ENCODE peak calls at places on chromosomes 2 and 18, in four cellular contexts. G is naive B cell, H is right cardiac atrium, I is fibroblast of lung. T is an unnamed sample.

GRCh38 chr2:10597956-10598355 is 91.8 kb downstream of the NOL10 start:
- DNase-seq in G (no peak), H (no peak), I (no peak), T (no peak)

GRCh38 chr2:32482466-32482865 is 125.6 kb downstream of the BIRC6 start:
- DNase-seq in G (no peak), H (no peak), I (no peak), T (no peak)

GRCh38 chr2:239805414-239805813 is 219.7 kb downstream of the NDUFA10 start:
- DNase-seq in G (no peak), H (no peak), I (no peak), T (no peak)

GRCh38 chr2:241965931-241966412 is 96.4 kb downstream of the RTP5 start:
- DNase-seq in G (peak), H (no peak), I (peak), T (peak)

GRCh38 chr2:239950144-239950920 is 74.8 kb downstream of the NDUFA10 start:
- DNase-seq in G (no peak), H (no peak), I (no peak), T (no peak)

GRCh38 chr2:106165556-106165955 is 28.5 kb downstream of the UXS1 start:
- DNase-seq in G (no peak), H (no peak), I (no peak), T (no peak)

GRCh38 chr18:12056034-12056883 is 37.4 kb upstream of the ANKRD62 start:
- DNase-seq in G (no peak), H (no peak), I (no peak), T (no peak)

GRCh38 chr2:63436488-63436887 is 151.8 kb downstream of the WDPCP start:
- DNase-seq in G (no peak), H (no peak), I (peak), T (no peak)

GRCh38 chr2:28591711-28592365 is 96.0 kb downstream of the PLB1 start:
- DNase-seq in G (no peak), H (no peak), I (no peak), T (no peak)

GRCh38 chr2:63999049-63999448 is 20.2 kb downstream of the VPS54 start:
- DNase-seq in G (no peak), H (no peak), I (no peak), T (no peak)

GRCh38 chr2:30135541-30135940 is 11.3 kb upstream of the YPEL5 start:
- DNase-seq in G (no peak), H (no peak), I (no peak), T (no peak)

GRCh38 chr18:40058811-40059570 is 1896.0 kb upstream of the PIK3C3 start:
- DNase-seq in G (no peak), H (no peak), I (no peak), T (no peak)

GRCh38 chr2:118718921-118719320 is 128.5 kb downstream of the EN1 start:
- DNase-seq in G (no peak), H (no peak), I (no peak), T (no peak)

GRCh38 chr18:2354292-2354691 is 217.0 kb downstream of the METTL4 start:
- DNase-seq in G (no peak), H (no peak), I (no peak), T (no peak)

GRCh38 chr2:242031481-242032019 is 162.0 kb downstream of the RTP5 start:
- DNase-seq in G (peak), H (no peak), I (peak), T (no peak)

GRCh38 chr2:64000630-64001381 is 18.4 kb downstream of the VPS54 start:
- DNase-seq in G (no peak), H (no peak), I (no peak), T (no peak)

GRCh38 chr2:85601771-85602475 is 575 bp downstream of the TMEM150A start:
- DNase-seq in G (no peak), H (peak), I (peak), T (no peak)

GRCh38 chr18:46333371-46334199 is 229.4 kb downstream of the HAUS1 start:
- DNase-seq in G (no peak), H (peak), I (peak), T (no peak)